ENCODE peak calls at places on chromosomes 7 and 10, in ten cellular contexts. E is GM23248; V is heart left ventricle; X is effector memory CD4-positive, alpha-beta T cell; C is osteoblast; A is uterus; O is cardiac muscle cell; D is PC-9; Z is IMR-90; P is aorta. J is an unnamed sample.

GRCh38 chr10:91709394-91709798 is 76.5 kb upstream of the PPP1R3C start:
- DNase-seq in O (no peak), D (no peak), X (no peak), V (no peak), Z (peak), A (no peak), E (no peak), C (no peak), P (no peak), J (no peak)

GRCh38 chr7:80884511-80885195 is 34.2 kb downstream of the SEMA3C start:
- DNase-seq in D (no peak), V (no peak), O (no peak), Z (peak), C (no peak), X (no peak), A (no peak), P (no peak), E (peak), J (no peak)

GRCh38 chr7:20030417-20030816 is 186.8 kb downstream of the MACC1 start:
- DNase-seq in Z (no peak), P (no peak), A (no peak), C (no peak), E (peak), V (no peak), O (no peak), D (no peak), X (no peak), J (no peak)

GRCh38 chr7:67937717-67938191 is 941.1 kb downstream of the TYW1 start:
- DNase-seq in P (no peak), X (no peak), C (peak), Z (peak), E (peak), V (no peak), O (peak), D (no peak), A (no peak), J (no peak)

GRCh38 chr7:4862156-4862555 is 326 bp upstream of the PAPOLB start:
- DNase-seq in Z (no peak), X (no peak), O (no peak), V (no peak), E (no peak), A (no peak), D (no peak), P (no peak), C (no peak), J (no peak)

GRCh38 chr10:8407561-8408021 is 353.1 kb downstream of the GATA3 start:
- DNase-seq in C (no peak), A (no peak), O (no peak), V (no peak), Z (no peak), X (no peak), D (no peak), E (no peak), P (no peak), J (no peak)

GRCh38 chr10:99418910-99419624 is 11.4 kb downstream of the GOT1 start:
- DNase-seq in D (no peak), X (no peak), Z (no peak), V (no peak), P (no peak), O (no peak), C (peak), A (no peak), E (no peak), J (no peak)

GRCh38 chr7:87082675-87083074 is 23.2 kb upstream of the ELAPOR2 start:
- DNase-seq in Z (no peak), P (no peak), E (no peak), O (no peak), A (no peak), C (no peak), V (no peak), D (no peak), X (no peak), J (no peak)

GRCh38 chr10:102809753-102810152 is 27.5 kb downstream of the CYP17A1 start:
- DNase-seq in V (no peak), Z (no peak), C (no peak), O (no peak), P (no peak), D (no peak), X (no peak), A (no peak), E (no peak), J (no peak)

GRCh38 chr10:62517252-62517651 is 143.1 kb downstream of the ZNF365 start:
- DNase-seq in E (no peak), X (no peak), O (no peak), Z (no peak), C (no peak), D (no peak), V (no peak), P (no peak), A (no peak), J (no peak)

GRCh38 chr7:157707983-157708720 is 371.3 kb downstream of the DNAJB6 start:
- DNase-seq in A (no peak), V (no peak), P (no peak), D (no peak), X (no peak), C (peak), Z (no peak), E (no peak), O (no peak), J (no peak)

GRCh38 chr7:26278769-26279168 is 12.9 kb upstream of the SNX10 start:
- DNase-seq in D (no peak), X (no peak), O (no peak), E (peak), P (no peak), Z (no peak), A (no peak), C (no peak), V (no peak), J (no peak)

GRCh38 chr10:19096674-19097073 is 48.1 kb downstream of the MALRD1 start:
- DNase-seq in C (no peak), V (no peak), E (no peak), A (no peak), D (no peak), X (no peak), P (no peak), O (no peak), Z (no peak), J (no peak)

GRCh38 chr7:131249003-131249402 is 78.7 kb upstream of the MKLN1 start:
- DNase-seq in P (peak), O (no peak), A (peak), C (peak), E (peak), Z (peak), D (peak), X (no peak), V (peak), J (no peak)

GRCh38 chr7:19982841-19983835 is 209.7 kb upstream of the TMEM196 start:
- DNase-seq in D (no peak), Z (peak), V (no peak), X (no peak), P (peak), C (no peak), E (peak), A (peak), O (peak), J (no peak)

GRCh38 chr10:23694446-23694920 is 255.6 kb downstream of the OTUD1 start:
- DNase-seq in P (no peak), A (no peak), C (no peak), E (no peak), O (peak), Z (no peak), X (no peak), V (no peak), D (no peak), J (no peak)

GRCh38 chr10:104688251-104688650 is 47.2 kb downstream of the SORCS3 start:
- DNase-seq in X (no peak), E (peak), C (no peak), P (no peak), V (no peak), Z (no peak), O (no peak), A (no peak), D (no peak), J (no peak)

GRCh38 chr7:150379590-150380379 is 655 bp downstream of the ZNF775 start:
- DNase-seq in X (no peak), P (no peak), E (peak), V (no peak), C (peak), O (no peak), Z (no peak), A (no peak), D (no peak), J (no peak)

GRCh38 chr7:83038787-83039186 is 123.9 kb downstream of the PCLO start:
- DNase-seq in Z (no peak), E (no peak), C (no peak), O (no peak), X (no peak), D (no peak), P (no peak), A (no peak), V (no peak), J (no peak)

GRCh38 chr10:100600218-100600617 is 64.5 kb downstream of the HIF1AN start:
- DNase-seq in X (no peak), O (no peak), V (no peak), P (no peak), D (no peak), A (no peak), E (peak), Z (no peak), C (no peak), J (no peak)

GRCh38 chr7:27143950-27144798 is 693 bp upstream of the HOXA5 start:
- DNase-seq in E (no peak), V (no peak), X (no peak), Z (peak), O (no peak), D (no peak), P (no peak), C (peak), A (no peak), J (no peak)

GRCh38 chr7:51160990-51161615 is 155.5 kb downstream of the COBL start:
- DNase-seq in D (peak), C (peak), P (peak), Z (peak), X (no peak), E (peak), V (peak), O (peak), A (peak), J (peak)

GRCh38 chr10:74842301-74842700 is 15.9 kb downstream of the KAT6B start:
- DNase-seq in V (no peak), E (peak), C (no peak), A (no peak), D (no peak), X (no peak), P (no peak), Z (peak), O (no peak), J (no peak)

GRCh38 chr10:3761916-3762708 is 22.9 kb downstream of the KLF6 start:
- DNase-seq in V (no peak), E (no peak), C (no peak), D (peak), O (no peak), X (no peak), Z (peak), P (no peak), A (no peak), J (no peak)

GRCh38 chr10:24694086-24694485 is 29.6 kb downstream of the ARHGAP21 start:
- DNase-seq in P (no peak), D (no peak), A (no peak), E (peak), Z (peak), O (no peak), X (no peak), V (no peak), C (no peak), J (no peak)

GRCh38 chr7:114243019-114243507 is 171.6 kb upstream of the FOXP2 start:
- DNase-seq in O (no peak), V (no peak), C (peak), D (no peak), X (no peak), Z (no peak), A (no peak), E (peak), P (no peak), J (no peak)

GRCh38 chr10:69086131-69086530 is 1.8 kb upstream of the SRGN start:
- DNase-seq in A (no peak), X (no peak), Z (no peak), O (no peak), P (peak), D (no peak), E (peak), V (peak), C (peak), J (no peak)

GRCh38 chr10:121654021-121654545 is 55.8 kb upstream of the FGFR2 start:
- DNase-seq in E (no peak), C (no peak), V (no peak), A (no peak), P (no peak), Z (no peak), X (no peak), D (no peak), O (no peak), J (no peak)

GRCh38 chr7:157446322-157446721 is 109.5 kb downstream of the DNAJB6 start:
- DNase-seq in Z (no peak), D (no peak), E (no peak), X (no peak), A (no peak), P (peak), V (no peak), C (no peak), O (no peak), J (no peak)

GRCh38 chr7:137418841-137419240 is 75.3 kb upstream of the PTN start:
- DNase-seq in V (no peak), X (no peak), A (no peak), C (no peak), Z (no peak), D (no peak), O (no peak), P (no peak), E (no peak), J (no peak)

GRCh38 chr10:1197384-1197783 is 141.2 kb downstream of the WDR37 start:
- DNase-seq in Z (no peak), A (no peak), C (peak), O (no peak), E (no peak), D (no peak), P (no peak), V (no peak), X (no peak), J (no peak)
- H3K27ac ChIP-seq in Z (no peak), A (no peak), C (no peak), O (no peak), E (no peak), D (no peak), P (no peak), V (no peak), X (no peak), J (no peak)

DNA sequence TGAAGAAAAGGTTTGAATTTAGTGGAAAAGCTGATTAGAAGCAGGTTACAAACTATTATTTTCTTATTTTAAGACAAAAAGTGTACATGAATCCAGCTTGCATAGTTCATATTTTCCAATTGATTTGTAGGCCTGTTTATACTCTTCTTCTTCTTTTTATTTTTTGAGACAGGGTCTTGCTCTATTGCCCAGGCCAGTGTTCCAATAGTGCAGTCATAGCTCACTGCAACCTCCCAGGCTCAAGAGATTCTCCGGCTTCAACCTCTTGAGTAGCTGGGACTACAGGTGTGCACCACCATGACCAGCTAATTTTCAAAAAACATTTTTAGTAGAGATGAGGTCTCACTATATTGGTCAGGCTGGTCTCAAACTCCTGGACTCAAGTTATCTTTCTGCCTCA is 45.0 kb downstream of the ARL4A start:
- DNase-seq in X (no peak), D (no peak), P (no peak), A (no peak), Z (no peak), E (no peak), C (no peak), O (no peak), V (no peak), J (no peak)
- H3K27ac ChIP-seq in X (no peak), D (no peak), P (no peak), A (no peak), Z (no peak), E (no peak), C (no peak), O (no peak), V (no peak), J (no peak)

GRCh38 chr7:48141551-48141950 is 29.7 kb upstream of the ABCA13 start:
- DNase-seq in D (no peak), O (no peak), A (no peak), X (no peak), C (no peak), Z (no peak), P (no peak), E (no peak), V (no peak), J (no peak)
- H3K27ac ChIP-seq in D (no peak), O (no peak), A (no peak), X (no peak), C (no peak), Z (no peak), P (no peak), E (no peak), V (no peak), J (no peak)

GRCh38 chr10:131978851-131979250 is 2.9 kb downstream of the BNIP3 start:
- DNase-seq in C (no peak), D (no peak), V (no peak), Z (no peak), P (no peak), E (no peak), A (no peak), O (no peak), X (no peak), J (no peak)
- H3K27ac ChIP-seq in C (no peak), D (no peak), V (no peak), Z (no peak), P (no peak), E (no peak), A (no peak), O (no peak), X (peak), J (no peak)

GRCh38 chr10:112330607-112331160 is 43.2 kb upstream of the ACSL5 start:
- DNase-seq in X (no peak), E (no peak), Z (no peak), A (no peak), P (no peak), C (no peak), O (no peak), V (no peak), D (no peak), J (no peak)
- H3K27ac ChIP-seq in X (no peak), E (no peak), Z (no peak), A (no peak), P (no peak), C (no peak), O (no peak), V (no peak), D (no peak), J (no peak)

J was measured in iPS DF 6.9.